ENCODE peak calls at places on chromosomes 5 and 9, in ten cellular contexts. H is mesendoderm; C is CD8-positive, alpha-beta T cell; X is foreskin fibroblast; D is B cell; T is DMS53; J is endothelial cell; B is T follicular helper cell; F is GM03348; L is germinal center. P is an unnamed sample.

GRCh38 chr5:218457-219289 is 553 bp downstream of the SDHA start:
- DNase-seq in D (peak), X (no peak), H (peak), L (no peak), B (no peak), J (peak), T (peak), F (peak), C (peak), P (peak)

GRCh38 chr5:127296321-127296720 is 5.7 kb downstream of the MEGF10 start:
- DNase-seq in D (no peak), L (no peak), T (no peak), B (no peak), F (peak), X (peak), C (no peak), H (no peak), J (no peak), P (no peak)

GRCh38 chr9:78406146-78406545 is 109.2 kb downstream of the PSAT1 start:
- DNase-seq in X (no peak), D (no peak), F (peak), C (no peak), T (no peak), H (no peak), B (no peak), L (no peak), J (no peak), P (no peak)

GRCh38 chr5:80481019-80481893 is 6.6 kb upstream of the FAM151B start:
- DNase-seq in J (peak), H (peak), B (peak), F (peak), L (peak), D (peak), X (peak), T (peak), C (peak), P (peak)

GRCh38 chr5:16234598-16234997 is 55.0 kb upstream of the MARCHF11 start:
- DNase-seq in T (peak), X (no peak), L (no peak), H (no peak), B (no peak), D (no peak), J (no peak), C (no peak), F (no peak), P (no peak)

GRCh38 chr5:79107020-79107796 is 4.4 kb upstream of the BHMT start:
- DNase-seq in F (no peak), D (no peak), J (no peak), T (no peak), B (no peak), H (peak), X (peak), C (no peak), L (no peak), P (no peak)

GRCh38 chr9:97309260-97309659 is 1.8 kb downstream of the CCDC180 start:
- DNase-seq in T (no peak), X (no peak), H (no peak), C (no peak), B (no peak), F (no peak), D (no peak), L (no peak), J (no peak), P (no peak)

GRCh38 chr5:157463621-157464407 is 3.8 kb downstream of the NIPAL4 start:
- DNase-seq in F (peak), J (no peak), H (no peak), T (peak), X (peak), B (no peak), D (no peak), L (no peak), C (no peak), P (no peak)

GRCh38 chr5:66174338-66174737 is 30.2 kb downstream of the SREK1 start:
- DNase-seq in H (peak), T (peak), C (no peak), D (no peak), L (no peak), F (peak), J (no peak), B (no peak), X (no peak), P (peak)

GRCh38 chr5:173094012-173094661 is 38.0 kb downstream of the CREBRF start:
- DNase-seq in F (no peak), T (no peak), L (no peak), X (peak), D (no peak), H (no peak), C (no peak), B (no peak), J (no peak), P (peak)

GRCh38 chr5:180541710-180542109 is 47.5 kb downstream of the CNOT6 start:
- DNase-seq in T (peak), H (peak), J (peak), B (no peak), D (no peak), C (no peak), L (no peak), F (no peak), X (no peak), P (no peak)

GRCh38 chr5:74916831-74917710 is 50.9 kb upstream of the FAM169A start:
- DNase-seq in X (peak), L (no peak), D (no peak), J (no peak), F (no peak), B (no peak), T (peak), H (no peak), C (no peak), P (peak)

GRCh38 chr5:93611900-93612898 is 29.2 kb downstream of the NR2F1 start:
- DNase-seq in B (no peak), H (peak), T (peak), C (no peak), L (no peak), D (no peak), J (no peak), X (no peak), F (peak), P (peak)

GRCh38 chr9:133768371-133768858 is 30.3 kb upstream of the SARDH start:
- DNase-seq in D (no peak), B (no peak), F (no peak), H (no peak), X (no peak), J (no peak), T (no peak), C (no peak), L (no peak), P (no peak)

GRCh38 chr9:13603916-13604315 is 324.4 kb upstream of the MPDZ start:
- DNase-seq in L (no peak), H (no peak), B (no peak), C (no peak), T (no peak), F (no peak), X (no peak), J (no peak), D (no peak), P (peak)

GRCh38 chr9:82255533-82255932 is 267.0 kb downstream of the SPATA31D1 start:
- DNase-seq in J (no peak), T (no peak), H (no peak), X (no peak), B (no peak), C (no peak), F (no peak), D (no peak), L (no peak), P (no peak)

GRCh38 chr9:134768332-134769083 is 112.1 kb upstream of the FCN2 start:
- DNase-seq in T (no peak), B (no peak), L (no peak), C (no peak), D (no peak), X (peak), F (peak), J (no peak), H (no peak), P (no peak)

GRCh38 chr5:60514152-60514551 is 185.8 kb downstream of the DEPDC1B start:
- DNase-seq in B (no peak), D (no peak), H (no peak), C (no peak), X (no peak), J (no peak), T (no peak), L (no peak), F (no peak), P (no peak)

GRCh38 chr5:172179032-172179989 is 8.7 kb downstream of the STK10 start:
- DNase-seq in D (peak), C (peak), B (peak), H (peak), F (no peak), L (peak), X (no peak), T (no peak), J (peak), P (no peak)

GRCh38 chr9:79129865-79130480 is 441.8 kb upstream of the TLE4 start:
- DNase-seq in D (peak), H (peak), X (peak), L (peak), C (peak), B (no peak), F (peak), J (peak), T (peak), P (peak)

GRCh38 chr9:684055-684949 is 157.2 kb upstream of the DMRT1 start:
- DNase-seq in T (no peak), F (peak), C (no peak), J (no peak), B (no peak), H (peak), L (no peak), X (peak), D (no peak), P (no peak)

GRCh38 chr5:139061274-139061673 is 136.9 kb downstream of the SIL1 start:
- DNase-seq in B (no peak), X (peak), C (no peak), T (peak), L (no peak), H (peak), J (no peak), F (peak), D (no peak), P (peak)

GRCh38 chr9:76194896-76195295 is 199.3 kb downstream of the RFK start:
- DNase-seq in D (no peak), H (no peak), J (no peak), B (no peak), C (no peak), X (no peak), F (no peak), L (no peak), T (no peak), P (no peak)

GRCh38 chr5:149256451-149256850 is 15.2 kb upstream of the AFAP1L1 start:
- DNase-seq in D (no peak), H (no peak), C (no peak), T (no peak), X (no peak), B (no peak), L (no peak), J (no peak), F (peak), P (no peak)

GRCh38 chr5:142748132-142748531 is 22.0 kb upstream of the ARHGAP26 start:
- DNase-seq in F (peak), D (no peak), X (peak), J (no peak), T (no peak), H (no peak), B (no peak), C (no peak), L (no peak), P (no peak)

GRCh38 chr9:99778829-99779228 is 42.9 kb upstream of the NR4A3 start:
- DNase-seq in L (no peak), B (no peak), C (no peak), F (no peak), D (no peak), H (no peak), T (no peak), J (no peak), X (no peak), P (no peak)

GRCh38 chr5:117488976-117489500 is 914.4 kb upstream of the SEMA6A start:
- DNase-seq in D (no peak), B (no peak), L (no peak), F (no peak), X (no peak), J (no peak), C (no peak), H (no peak), T (peak), P (peak)

GRCh38 chr9:130779153-130779855 is 55.8 kb upstream of the ABL1 start:
- DNase-seq in H (no peak), B (no peak), X (no peak), T (no peak), J (no peak), D (no peak), L (no peak), F (no peak), C (no peak), P (peak)

GRCh38 chr9:70880523-70880922 is 240.9 kb downstream of the TRPM3 start:
- DNase-seq in D (no peak), H (no peak), B (no peak), F (no peak), X (no peak), L (no peak), T (peak), C (no peak), J (no peak), P (no peak)

GRCh38 chr9:99666571-99666970 is 155.1 kb upstream of the NR4A3 start:
- DNase-seq in C (no peak), H (no peak), J (no peak), T (peak), X (no peak), F (no peak), B (no peak), L (no peak), D (no peak), P (peak)

GRCh38 chr5:91225848-91226686 is 157.1 kb downstream of the ARRDC3 start:
- DNase-seq in H (peak), D (peak), L (peak), C (peak), B (peak), X (no peak), F (no peak), T (peak), J (peak), P (peak)

GRCh38 chr9:98485706-98486105 is 223.0 kb downstream of the GABBR2 start:
- DNase-seq in F (no peak), D (no peak), T (no peak), L (no peak), H (no peak), X (no peak), B (no peak), J (no peak), C (no peak), P (no peak)

GRCh38 chr5:65760504-65761275 is 38.7 kb downstream of the NLN start:
- DNase-seq in J (no peak), X (peak), D (peak), H (no peak), B (peak), F (peak), T (peak), L (no peak), C (peak), P (peak)

GRCh38 chr5:93722588-93722987 is 18.8 kb downstream of the POU5F2 start:
- DNase-seq in B (no peak), L (no peak), D (no peak), J (no peak), H (no peak), X (no peak), C (no peak), F (no peak), T (no peak), P (no peak)